ENCODE peak calls at places on chromosomes 5 and 9, in eight cellular contexts. One of them, this sample, is unnamed.

GRCh38 chr5:100840364-100840763 is 62.7 kb downstream of the ST8SIA4 start:
- DNase-seq in GM06990: peak; percentile 76
- DNase-seq in mesothelial cell of epicardium: no peak
- DNase-seq in Peyer's patch: no peak
- DNase-seq in progenitor cell of endocrine pancreas: no peak
- DNase-seq in T1000: no peak
- DNase-seq in NT2/D1: no peak
- DNase-seq in stimulated activated CD8-positive, alpha-beta memory T cell treated with anti-CD3 and anti-CD28 coated beads, Interleukin-2, amount 100 ng/mL, for 1 hour: no peak
- DNase-seq in this sample: no peak

GRCh38 chr9:92638621-92639101 is 31.3 kb downstream of the IPPK start:
- DNase-seq in T1000: no peak
- DNase-seq in progenitor cell of endocrine pancreas: no peak
- DNase-seq in stimulated activated CD8-positive, alpha-beta memory T cell treated with anti-CD3 and anti-CD28 coated beads, Interleukin-2, amount 100 ng/mL, for 1 hour: no peak
- DNase-seq in GM06990: no peak
- DNase-seq in NT2/D1: no peak
- DNase-seq in Peyer's patch: no peak
- DNase-seq in mesothelial cell of epicardium: no peak
- DNase-seq in this sample: no peak

GRCh38 chr9:87567566-87567965 is 69.9 kb downstream of the DAPK1 start:
- DNase-seq in progenitor cell of endocrine pancreas: no peak
- DNase-seq in GM06990: no peak
- DNase-seq in NT2/D1: no peak
- DNase-seq in stimulated activated CD8-positive, alpha-beta memory T cell treated with anti-CD3 and anti-CD28 coated beads, Interleukin-2, amount 100 ng/mL, for 1 hour: no peak
- DNase-seq in T1000: no peak
- DNase-seq in mesothelial cell of epicardium: no peak
- DNase-seq in Peyer's patch: no peak
- DNase-seq in this sample: no peak

GRCh38 chr5:90410178-90410762 is 714 bp upstream of the CETN3 start:
- DNase-seq in NT2/D1: no peak
- DNase-seq in stimulated activated CD8-positive, alpha-beta memory T cell treated with anti-CD3 and anti-CD28 coated beads, Interleukin-2, amount 100 ng/mL, for 1 hour: no peak
- DNase-seq in Peyer's patch: no peak
- DNase-seq in T1000: no peak
- DNase-seq in mesothelial cell of epicardium: no peak
- DNase-seq in progenitor cell of endocrine pancreas: no peak
- DNase-seq in GM06990: peak; percentile 5
- DNase-seq in this sample: no peak

GRCh38 chr5:150358261-150359095 is 981 bp downstream of the TCOF1 start:
- DNase-seq in mesothelial cell of epicardium: no peak
- DNase-seq in T1000: no peak
- DNase-seq in NT2/D1: no peak
- DNase-seq in Peyer's patch: no peak
- DNase-seq in progenitor cell of endocrine pancreas: no peak
- DNase-seq in stimulated activated CD8-positive, alpha-beta memory T cell treated with anti-CD3 and anti-CD28 coated beads, Interleukin-2, amount 100 ng/mL, for 1 hour: no peak
- DNase-seq in GM06990: no peak
- DNase-seq in this sample: no peak

GRCh38 chr9:129550199-129550839 is 70.6 kb downstream of the C9orf50 start:
- DNase-seq in GM06990: no peak
- DNase-seq in stimulated activated CD8-positive, alpha-beta memory T cell treated with anti-CD3 and anti-CD28 coated beads, Interleukin-2, amount 100 ng/mL, for 1 hour: no peak
- DNase-seq in progenitor cell of endocrine pancreas: peak; percentile 55
- DNase-seq in mesothelial cell of epicardium: peak; percentile 69
- DNase-seq in NT2/D1: no peak
- DNase-seq in Peyer's patch: peak; percentile 20
- DNase-seq in T1000: peak; percentile 33
- DNase-seq in this sample: peak; percentile 90

GRCh38 chr5:158642852-158643251 is 456.9 kb downstream of the EBF1 start:
- DNase-seq in progenitor cell of endocrine pancreas: no peak
- DNase-seq in stimulated activated CD8-positive, alpha-beta memory T cell treated with anti-CD3 and anti-CD28 coated beads, Interleukin-2, amount 100 ng/mL, for 1 hour: no peak
- DNase-seq in T1000: no peak
- DNase-seq in GM06990: no peak
- DNase-seq in mesothelial cell of epicardium: no peak
- DNase-seq in Peyer's patch: no peak
- DNase-seq in NT2/D1: no peak
- DNase-seq in this sample: no peak

GRCh38 chr9:10479172-10479571 is 133.6 kb downstream of the PTPRD start:
- DNase-seq in T1000: no peak
- DNase-seq in Peyer's patch: no peak
- DNase-seq in stimulated activated CD8-positive, alpha-beta memory T cell treated with anti-CD3 and anti-CD28 coated beads, Interleukin-2, amount 100 ng/mL, for 1 hour: no peak
- DNase-seq in progenitor cell of endocrine pancreas: no peak
- DNase-seq in mesothelial cell of epicardium: no peak
- DNase-seq in GM06990: no peak
- DNase-seq in NT2/D1: no peak
- DNase-seq in this sample: no peak

GRCh38 chr5:51829691-51830090 is 446.4 kb downstream of the ISL1 start:
- DNase-seq in NT2/D1: no peak
- DNase-seq in T1000: no peak
- DNase-seq in GM06990: no peak
- DNase-seq in stimulated activated CD8-positive, alpha-beta memory T cell treated with anti-CD3 and anti-CD28 coated beads, Interleukin-2, amount 100 ng/mL, for 1 hour: no peak
- DNase-seq in Peyer's patch: no peak
- DNase-seq in progenitor cell of endocrine pancreas: no peak
- DNase-seq in mesothelial cell of epicardium: no peak
- DNase-seq in this sample: no peak

GRCh38 chr9:131214457-131214856 is 61.9 kb downstream of the FAM78A start:
- DNase-seq in stimulated activated CD8-positive, alpha-beta memory T cell treated with anti-CD3 and anti-CD28 coated beads, Interleukin-2, amount 100 ng/mL, for 1 hour: no peak
- DNase-seq in Peyer's patch: no peak
- DNase-seq in GM06990: no peak
- DNase-seq in mesothelial cell of epicardium: no peak
- DNase-seq in progenitor cell of endocrine pancreas: no peak
- DNase-seq in T1000: no peak
- DNase-seq in NT2/D1: no peak
- DNase-seq in this sample: no peak

GRCh38 chr9:655875-656274 is 185.6 kb upstream of the DMRT1 start:
- DNase-seq in stimulated activated CD8-positive, alpha-beta memory T cell treated with anti-CD3 and anti-CD28 coated beads, Interleukin-2, amount 100 ng/mL, for 1 hour: no peak
- DNase-seq in Peyer's patch: no peak
- DNase-seq in mesothelial cell of epicardium: no peak
- DNase-seq in T1000: no peak
- DNase-seq in NT2/D1: no peak
- DNase-seq in GM06990: no peak
- DNase-seq in progenitor cell of endocrine pancreas: no peak
- DNase-seq in this sample: no peak

This sample was measured in vagina.